ENCODE peak calls at places on chromosomes 16 and 17, in four cellular contexts. E, T, X and V are unnamed samples.

GRCh38 chr16:87654826-87655225 is 52.5 kb downstream of the JPH3 start:
- DNase-seq in E (no peak), T (no peak), X (no peak), V (no peak)

GRCh38 chr16:10961231-10961630 is 16.9 kb downstream of the CLEC16A start:
- DNase-seq in E (no peak), T (no peak), X (peak), V (no peak)

GRCh38 chr16:14560523-14560922 is 69.5 kb downstream of the PARN start:
- DNase-seq in E (no peak), T (no peak), X (no peak), V (no peak)

GRCh38 chr16:30075503-30076275 is at the start of gene PPP4C:
- DNase-seq in E (peak), T (peak), X (peak), V (peak)

GRCh38 chr16:61879306-61879705 is 156.9 kb downstream of the CDH8 start:
- DNase-seq in E (no peak), T (no peak), X (no peak), V (no peak)

GRCh38 chr17:16121915-16122314 is 93.4 kb downstream of the NCOR1 start:
- DNase-seq in E (no peak), T (no peak), X (no peak), V (no peak)

GRCh38 chr17:43171761-43172487 is 910 bp downstream of the NBR1 start:
- DNase-seq in E (peak), T (peak), X (peak), V (peak)

GRCh38 chr17:78538033-78538776 is 39.0 kb downstream of the DNAH17 start:
- DNase-seq in E (peak), T (no peak), X (no peak), V (no peak)

GRCh38 chr17:8965394-8966168 is at the start of gene PIK3R5:
- DNase-seq in E (peak), T (peak), X (no peak), V (no peak)

GRCh38 chr17:78284146-78284545 is 52.7 kb downstream of the TMEM235 start:
- DNase-seq in E (no peak), T (no peak), X (peak), V (no peak)

GRCh38 chr17:58822148-58823050 is 66.7 kb downstream of the PPM1E start:
- DNase-seq in E (no peak), T (no peak), X (no peak), V (no peak)

GRCh38 chr17:49849711-49850610 is 2.1 kb upstream of the TAC4 start:
- DNase-seq in E (no peak), T (no peak), X (no peak), V (no peak)

GRCh38 chr16:11076259-11077018 is 132.1 kb downstream of the CLEC16A start:
- DNase-seq in E (peak), T (no peak), X (no peak), V (no peak)

GRCh38 chr16:67281536-67282446 is 2.5 kb downstream of the PLEKHG4 start:
- DNase-seq in E (no peak), T (no peak), X (no peak), V (no peak)

GRCh38 chr16:4922721-4923342 is 14.1 kb downstream of the PPL start:
- DNase-seq in E (no peak), T (no peak), X (no peak), V (no peak)

GRCh38 chr16:7997966-7998365 is 592.3 kb downstream of the TMEM114 start:
- DNase-seq in E (no peak), T (no peak), X (no peak), V (no peak)

GRCh38 chr16:72371307-72372081 is 199.5 kb upstream of the PMFBP1 start:
- DNase-seq in E (peak), T (no peak), X (peak), V (no peak)